ENCODE peak calls at places on chromosome 10, in ten cellular contexts. One of them, this sample, is unnamed.

GRCh38 chr10:124064158-124064603 is 29.2 kb downstream of the CHST15 start:
- DNase-seq in bronchial epithelial cell: no peak
- DNase-seq in neural crest cell: no peak
- DNase-seq in PC-3: no peak
- DNase-seq in AG04450: no peak
- DNase-seq in glutamatergic neuron: no peak
- DNase-seq in Peyer's patch: no peak
- DNase-seq in lower lobe of right lung: no peak
- DNase-seq in AG10803: no peak
- DNase-seq in cardiac fibroblast: no peak
- DNase-seq in this sample: no peak

GRCh38 chr10:100976906-100977305 is 7.6 kb downstream of the SEMA4G start:
- DNase-seq in bronchial epithelial cell: no peak
- DNase-seq in neural crest cell: no peak
- DNase-seq in PC-3: peak; percentile 34
- DNase-seq in AG04450: no peak
- DNase-seq in glutamatergic neuron: no peak
- DNase-seq in Peyer's patch: no peak
- DNase-seq in lower lobe of right lung: no peak
- DNase-seq in AG10803: no peak
- DNase-seq in cardiac fibroblast: no peak
- DNase-seq in this sample: no peak

GRCh38 chr10:129911451-129912160 is 52.5 kb downstream of the EBF3 start:
- DNase-seq in bronchial epithelial cell: no peak
- DNase-seq in neural crest cell: no peak
- DNase-seq in PC-3: no peak
- DNase-seq in AG04450: no peak
- DNase-seq in glutamatergic neuron: no peak
- DNase-seq in Peyer's patch: no peak
- DNase-seq in lower lobe of right lung: no peak
- DNase-seq in AG10803: no peak
- DNase-seq in cardiac fibroblast: no peak
- DNase-seq in this sample: no peak

GRCh38 chr10:2188371-2188770 is 451.0 kb upstream of the ADARB2 start:
- DNase-seq in bronchial epithelial cell: peak; percentile 68
- DNase-seq in neural crest cell: no peak
- DNase-seq in PC-3: no peak
- DNase-seq in AG04450: no peak
- DNase-seq in glutamatergic neuron: no peak
- DNase-seq in Peyer's patch: no peak
- DNase-seq in lower lobe of right lung: no peak
- DNase-seq in AG10803: no peak
- DNase-seq in cardiac fibroblast: no peak
- DNase-seq in this sample: no peak

GRCh38 chr10:77771450-77771849 is 133.8 kb upstream of the KCNMA1 start:
- DNase-seq in bronchial epithelial cell: no peak
- DNase-seq in neural crest cell: no peak
- DNase-seq in PC-3: no peak
- DNase-seq in AG04450: no peak
- DNase-seq in glutamatergic neuron: no peak
- DNase-seq in Peyer's patch: no peak
- DNase-seq in lower lobe of right lung: no peak
- DNase-seq in AG10803: no peak
- DNase-seq in cardiac fibroblast: no peak
- DNase-seq in this sample: no peak

GRCh38 chr10:99451499-99451788 is 21.0 kb upstream of the GOT1 start:
- DNase-seq in bronchial epithelial cell: no peak
- DNase-seq in neural crest cell: no peak
- DNase-seq in PC-3: no peak
- DNase-seq in AG04450: no peak
- DNase-seq in glutamatergic neuron: no peak
- DNase-seq in Peyer's patch: no peak
- DNase-seq in lower lobe of right lung: no peak
- DNase-seq in AG10803: no peak
- DNase-seq in cardiac fibroblast: no peak
- DNase-seq in this sample: no peak

GRCh38 chr10:89888647-89889046 is 187.3 kb downstream of the KIF20B start:
- DNase-seq in bronchial epithelial cell: no peak
- DNase-seq in neural crest cell: no peak
- DNase-seq in PC-3: no peak
- DNase-seq in AG04450: no peak
- DNase-seq in glutamatergic neuron: no peak
- DNase-seq in Peyer's patch: no peak
- DNase-seq in lower lobe of right lung: no peak
- DNase-seq in AG10803: no peak
- DNase-seq in cardiac fibroblast: no peak
- DNase-seq in this sample: no peak

GRCh38 chr10:130741901-130742625 is 569.5 kb downstream of the TCERG1L start:
- DNase-seq in bronchial epithelial cell: no peak
- DNase-seq in neural crest cell: no peak
- DNase-seq in PC-3: no peak
- DNase-seq in AG04450: no peak
- DNase-seq in glutamatergic neuron: no peak
- DNase-seq in Peyer's patch: no peak
- DNase-seq in lower lobe of right lung: no peak
- DNase-seq in AG10803: no peak
- DNase-seq in cardiac fibroblast: no peak
- DNase-seq in this sample: no peak

GRCh38 chr10:111579473-111579872 is 502.6 kb downstream of the ADRA2A start:
- DNase-seq in bronchial epithelial cell: no peak
- DNase-seq in neural crest cell: no peak
- DNase-seq in PC-3: no peak
- DNase-seq in AG04450: no peak
- DNase-seq in glutamatergic neuron: no peak
- DNase-seq in Peyer's patch: no peak
- DNase-seq in lower lobe of right lung: no peak
- DNase-seq in AG10803: no peak
- DNase-seq in cardiac fibroblast: no peak
- DNase-seq in this sample: no peak

GRCh38 chr10:12067336-12067735 is 1.4 kb upstream of the DHTKD1 start:
- DNase-seq in bronchial epithelial cell: peak; percentile 93
- DNase-seq in neural crest cell: no peak
- DNase-seq in PC-3: peak; percentile 62
- DNase-seq in AG04450: peak; percentile 47
- DNase-seq in glutamatergic neuron: no peak
- DNase-seq in Peyer's patch: no peak
- DNase-seq in lower lobe of right lung: no peak
- DNase-seq in AG10803: peak; percentile 75
- DNase-seq in cardiac fibroblast: peak; percentile 85
- DNase-seq in this sample: no peak

GRCh38 chr10:49844775-49845561 is 82.8 kb upstream of the OGDHL start:
- DNase-seq in bronchial epithelial cell: peak; percentile 84
- DNase-seq in neural crest cell: no peak
- DNase-seq in PC-3: peak; percentile 98
- DNase-seq in AG04450: peak; percentile 16
- DNase-seq in glutamatergic neuron: no peak
- DNase-seq in Peyer's patch: peak; percentile 58
- DNase-seq in lower lobe of right lung: no peak
- DNase-seq in AG10803: peak; percentile 28
- DNase-seq in cardiac fibroblast: peak; percentile 71
- DNase-seq in this sample: no peak

GRCh38 chr10:102859911-102860310 is 5.9 kb downstream of the BORCS7 start:
- DNase-seq in bronchial epithelial cell: no peak
- DNase-seq in neural crest cell: no peak
- DNase-seq in PC-3: no peak
- DNase-seq in AG04450: no peak
- DNase-seq in glutamatergic neuron: no peak
- DNase-seq in Peyer's patch: no peak
- DNase-seq in lower lobe of right lung: no peak
- DNase-seq in AG10803: peak; percentile 25
- DNase-seq in cardiac fibroblast: no peak
- DNase-seq in this sample: no peak
- TF ChIP-seq CTCF in bronchial epithelial cell: no peak
- TF ChIP-seq CTCF in neural crest cell: no peak
- TF ChIP-seq CTCF in PC-3: no peak
- TF ChIP-seq CTCF in AG04450: no peak
- TF ChIP-seq CTCF in glutamatergic neuron: no peak
- TF ChIP-seq CTCF in Peyer's patch: no peak
- TF ChIP-seq CTCF in lower lobe of right lung: no peak
- TF ChIP-seq CTCF in AG10803: no peak
- TF ChIP-seq CTCF in cardiac fibroblast: no peak
- TF ChIP-seq CTCF in this sample: no peak

GRCh38 chr10:22977751-22978150 is 49.9 kb downstream of the ARMC3 start:
- DNase-seq in bronchial epithelial cell: no peak
- DNase-seq in neural crest cell: no peak
- DNase-seq in PC-3: no peak
- DNase-seq in AG04450: no peak
- DNase-seq in glutamatergic neuron: no peak
- DNase-seq in Peyer's patch: no peak
- DNase-seq in lower lobe of right lung: no peak
- DNase-seq in AG10803: no peak
- DNase-seq in cardiac fibroblast: peak; percentile 12
- DNase-seq in this sample: no peak

GRCh38 chr10:22978918-22979317 is 51.1 kb downstream of the ARMC3 start:
- DNase-seq in bronchial epithelial cell: no peak
- DNase-seq in neural crest cell: no peak
- DNase-seq in PC-3: no peak
- DNase-seq in AG04450: no peak
- DNase-seq in glutamatergic neuron: no peak
- DNase-seq in Peyer's patch: no peak
- DNase-seq in lower lobe of right lung: no peak
- DNase-seq in AG10803: no peak
- DNase-seq in cardiac fibroblast: no peak
- DNase-seq in this sample: no peak

GRCh38 chr10:22980822-22981221 is 53.0 kb downstream of the ARMC3 start:
- DNase-seq in bronchial epithelial cell: no peak
- DNase-seq in neural crest cell: no peak
- DNase-seq in PC-3: no peak
- DNase-seq in AG04450: no peak
- DNase-seq in glutamatergic neuron: no peak
- DNase-seq in Peyer's patch: no peak
- DNase-seq in lower lobe of right lung: no peak
- DNase-seq in AG10803: no peak
- DNase-seq in cardiac fibroblast: no peak
- DNase-seq in this sample: no peak

GRCh38 chr10:22976535-22976934 is 48.7 kb downstream of the ARMC3 start:
- DNase-seq in bronchial epithelial cell: no peak
- DNase-seq in neural crest cell: no peak
- DNase-seq in PC-3: no peak
- DNase-seq in AG04450: no peak
- DNase-seq in glutamatergic neuron: no peak
- DNase-seq in Peyer's patch: no peak
- DNase-seq in lower lobe of right lung: no peak
- DNase-seq in AG10803: peak; percentile 20
- DNase-seq in cardiac fibroblast: no peak
- DNase-seq in this sample: no peak

DNA sequence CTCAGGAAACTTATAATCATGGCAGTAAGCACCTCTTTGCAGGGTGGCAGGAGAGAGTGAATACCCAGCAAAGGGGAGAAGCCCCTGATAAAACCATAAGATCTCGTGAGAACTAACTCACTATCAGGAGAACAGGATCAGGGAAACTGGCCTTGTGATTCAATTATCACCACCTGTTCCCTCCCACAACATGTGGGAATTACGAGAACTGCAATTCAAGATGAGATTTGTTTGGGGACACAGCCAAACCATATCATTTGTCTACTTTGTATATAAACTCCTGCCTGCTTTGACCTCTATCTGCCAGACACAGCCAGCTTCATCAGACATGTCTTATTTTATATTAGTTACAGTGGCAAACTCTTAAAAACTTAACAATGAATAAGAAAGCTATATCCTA is 50.4 kb downstream of the ARMC3 start:
- DNase-seq in bronchial epithelial cell: no peak
- DNase-seq in neural crest cell: no peak
- DNase-seq in PC-3: no peak
- DNase-seq in AG04450: no peak
- DNase-seq in glutamatergic neuron: no peak
- DNase-seq in Peyer's patch: no peak
- DNase-seq in lower lobe of right lung: no peak
- DNase-seq in AG10803: no peak
- DNase-seq in cardiac fibroblast: no peak
- DNase-seq in this sample: no peak
- TF ChIP-seq CTCF in bronchial epithelial cell: no peak
- TF ChIP-seq CTCF in neural crest cell: no peak
- TF ChIP-seq CTCF in PC-3: no peak
- TF ChIP-seq CTCF in AG04450: no peak
- TF ChIP-seq CTCF in glutamatergic neuron: no peak
- TF ChIP-seq CTCF in Peyer's patch: no peak
- TF ChIP-seq CTCF in lower lobe of right lung: no peak
- TF ChIP-seq CTCF in AG10803: no peak
- TF ChIP-seq CTCF in cardiac fibroblast: no peak
- TF ChIP-seq CTCF in this sample: no peak

GRCh38 chr10:115968236-115968635 is 304.8 kb downstream of the GFRA1 start:
- DNase-seq in bronchial epithelial cell: no peak
- DNase-seq in neural crest cell: no peak
- DNase-seq in PC-3: no peak
- DNase-seq in AG04450: no peak
- DNase-seq in glutamatergic neuron: no peak
- DNase-seq in Peyer's patch: no peak
- DNase-seq in lower lobe of right lung: no peak
- DNase-seq in AG10803: no peak
- DNase-seq in cardiac fibroblast: no peak
- DNase-seq in this sample: no peak

GRCh38 chr10:115958043-115958442 is 315.0 kb downstream of the GFRA1 start:
- DNase-seq in bronchial epithelial cell: no peak
- DNase-seq in neural crest cell: no peak
- DNase-seq in PC-3: no peak
- DNase-seq in AG04450: no peak
- DNase-seq in glutamatergic neuron: no peak
- DNase-seq in Peyer's patch: no peak
- DNase-seq in lower lobe of right lung: no peak
- DNase-seq in AG10803: no peak
- DNase-seq in cardiac fibroblast: no peak
- DNase-seq in this sample: no peak

GRCh38 chr10:115964827-115965226 is 308.2 kb downstream of the GFRA1 start:
- DNase-seq in bronchial epithelial cell: no peak
- DNase-seq in neural crest cell: no peak
- DNase-seq in PC-3: no peak
- DNase-seq in AG04450: no peak
- DNase-seq in glutamatergic neuron: no peak
- DNase-seq in Peyer's patch: no peak
- DNase-seq in lower lobe of right lung: no peak
- DNase-seq in AG10803: no peak
- DNase-seq in cardiac fibroblast: no peak
- DNase-seq in this sample: no peak

GRCh38 chr10:115969591-115969990 is 303.4 kb downstream of the GFRA1 start:
- DNase-seq in bronchial epithelial cell: no peak
- DNase-seq in neural crest cell: no peak
- DNase-seq in PC-3: no peak
- DNase-seq in AG04450: no peak
- DNase-seq in glutamatergic neuron: no peak
- DNase-seq in Peyer's patch: no peak
- DNase-seq in lower lobe of right lung: no peak
- DNase-seq in AG10803: peak; percentile 66
- DNase-seq in cardiac fibroblast: no peak
- DNase-seq in this sample: no peak

GRCh38 chr10:115963848-115964247 is 309.2 kb downstream of the GFRA1 start:
- DNase-seq in bronchial epithelial cell: no peak
- DNase-seq in neural crest cell: no peak
- DNase-seq in PC-3: no peak
- DNase-seq in AG04450: no peak
- DNase-seq in glutamatergic neuron: no peak
- DNase-seq in Peyer's patch: no peak
- DNase-seq in lower lobe of right lung: no peak
- DNase-seq in AG10803: no peak
- DNase-seq in cardiac fibroblast: peak; percentile 22
- DNase-seq in this sample: no peak
- TF ChIP-seq CTCF in bronchial epithelial cell: no peak
- TF ChIP-seq CTCF in neural crest cell: peak; percentile 34
- TF ChIP-seq CTCF in PC-3: no peak
- TF ChIP-seq CTCF in AG04450: peak; percentile 18
- TF ChIP-seq CTCF in glutamatergic neuron: no peak
- TF ChIP-seq CTCF in Peyer's patch: no peak
- TF ChIP-seq CTCF in lower lobe of right lung: no peak
- TF ChIP-seq CTCF in AG10803: peak; percentile 17
- TF ChIP-seq CTCF in cardiac fibroblast: peak; percentile 14
- TF ChIP-seq CTCF in this sample: peak; percentile 29

GRCh38 chr10:117163061-117163953 is 25.2 kb upstream of the VAX1 start:
- DNase-seq in bronchial epithelial cell: no peak
- DNase-seq in neural crest cell: peak; percentile 20
- DNase-seq in PC-3: no peak
- DNase-seq in AG04450: no peak
- DNase-seq in glutamatergic neuron: peak; percentile 74
- DNase-seq in Peyer's patch: no peak
- DNase-seq in lower lobe of right lung: no peak
- DNase-seq in AG10803: no peak
- DNase-seq in cardiac fibroblast: no peak
- DNase-seq in this sample: peak; percentile 74
- TF ChIP-seq CTCF in bronchial epithelial cell: no peak
- TF ChIP-seq CTCF in neural crest cell: peak; percentile 44
- TF ChIP-seq CTCF in PC-3: no peak
- TF ChIP-seq CTCF in AG04450: no peak
- TF ChIP-seq CTCF in glutamatergic neuron: peak; percentile 35
- TF ChIP-seq CTCF in Peyer's patch: no peak
- TF ChIP-seq CTCF in lower lobe of right lung: no peak
- TF ChIP-seq CTCF in AG10803: no peak
- TF ChIP-seq CTCF in cardiac fibroblast: no peak
- TF ChIP-seq CTCF in this sample: peak; percentile 44

This sample was measured in endothelial cell.